ENCODE peak calls at places on chromosome 1, in four cellular contexts. J is activated CD8-positive, alpha-beta T cell treated with anti-CD3 and anti-CD28 coated beads for 36 hours; M is GM23338; L is H1. X is an unnamed sample.

GRCh38 chr1:205077934-205078311 is 6.3 kb downstream of the TMEM81 start:
- DNase-seq in J (no peak), M (no peak), L (no peak), X (no peak)

GRCh38 chr1:37793773-37794371 is at the start of gene MANEAL:
- DNase-seq in J (peak), M (peak), L (no peak), X (peak)

GRCh38 chr1:180581635-180582039 is 22.9 kb downstream of the OVAAL start:
- DNase-seq in J (no peak), M (no peak), L (no peak), X (no peak)

GRCh38 chr1:153610334-153611023 is 2.5 kb downstream of the S100A16 start:
- DNase-seq in J (no peak), M (no peak), L (no peak), X (no peak)

GRCh38 chr1:19533626-19534025 is 48.3 kb upstream of the CAPZB start:
- DNase-seq in J (no peak), M (no peak), L (no peak), X (no peak)

GRCh38 chr1:221655766-221656305 is 86.1 kb downstream of the DUSP10 start:
- DNase-seq in J (no peak), M (no peak), L (no peak), X (no peak)

GRCh38 chr1:9909222-9910046 is 635 bp downstream of the CTNNBIP1 start:
- DNase-seq in J (peak), M (peak), L (no peak), X (peak)

GRCh38 chr1:183021405-183022201 is 1.6 kb upstream of the LAMC1 start:
- DNase-seq in J (no peak), M (no peak), L (no peak), X (no peak)

GRCh38 chr1:193705473-193706074 is 519.2 kb upstream of the B3GALT2 start:
- DNase-seq in J (no peak), M (no peak), L (no peak), X (no peak)

GRCh38 chr1:10210841-10211804 is 753 bp downstream of the KIF1B start:
- DNase-seq in J (peak), M (peak), L (no peak), X (peak)

GRCh38 chr1:23799255-23799569 is 1.3 kb downstream of the GALE start:
- DNase-seq in J (no peak), M (no peak), L (no peak), X (no peak)

GRCh38 chr1:23801876-23802275 is 1.3 kb upstream of the GALE start:
- DNase-seq in J (no peak), M (peak), L (no peak), X (no peak)

GRCh38 chr1:23799570-23800395 is 771 bp downstream of the GALE start:
- DNase-seq in J (peak), M (peak), L (no peak), X (peak)

GRCh38 chr1:23801338-23801748 is 789 bp upstream of the GALE start:
- DNase-seq in J (no peak), M (peak), L (no peak), X (no peak)

GRCh38 chr1:23800396-23801337 is at the start of gene GALE:
- DNase-seq in J (peak), M (peak), L (no peak), X (peak)
- TF ChIP-seq CTCF in J (no peak), M (no peak), L (no peak), X (no peak)

DNA sequence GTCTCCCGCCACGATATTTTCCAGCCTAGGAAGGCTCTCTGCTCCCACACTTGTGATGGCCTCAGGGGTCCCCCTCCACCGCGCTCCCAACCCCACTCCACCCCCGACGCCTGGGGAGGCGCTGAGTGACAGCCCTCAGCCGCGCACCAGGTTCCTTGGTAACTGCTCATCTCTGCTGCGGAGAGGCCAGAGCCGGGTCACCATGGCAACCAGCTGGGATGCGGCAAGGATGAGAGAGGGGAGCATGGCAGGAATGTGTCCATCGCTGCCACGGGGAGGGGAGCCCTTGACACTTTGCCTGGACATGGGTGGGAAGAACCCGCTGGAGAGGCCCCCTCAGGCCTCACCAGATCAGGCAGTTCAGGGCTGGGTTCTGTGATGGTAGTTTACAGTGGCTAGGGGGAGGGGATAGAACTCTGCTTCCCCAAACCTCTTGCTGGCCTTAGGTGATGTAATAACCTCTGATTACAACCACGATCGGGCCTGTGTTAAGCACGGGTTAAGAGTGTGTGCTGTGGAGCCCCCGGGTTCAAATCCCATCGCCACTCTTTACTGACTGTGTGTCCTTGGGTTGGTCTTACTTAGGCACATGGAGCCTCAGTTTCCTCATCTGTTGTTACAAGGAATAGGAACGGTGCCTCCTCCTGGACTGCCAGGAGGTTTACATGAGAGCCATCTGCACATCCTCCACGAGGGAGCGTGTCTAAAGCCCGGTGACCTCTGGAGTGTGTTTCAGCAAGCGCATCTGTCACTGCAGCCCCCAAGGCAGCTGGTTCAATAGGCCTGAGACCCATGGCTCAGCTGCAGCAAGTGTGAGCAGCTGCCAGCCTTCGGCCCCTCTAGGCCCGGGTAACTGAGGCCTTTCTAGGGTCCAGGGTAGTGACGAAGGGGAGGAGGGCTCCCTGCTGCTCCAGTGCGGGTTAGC is 6.3 kb downstream of the KIF17 start:
- DNase-seq in J (no peak), M (peak), L (no peak), X (no peak)
- TF ChIP-seq CTCF in J (no peak), M (peak), L (peak), X (no peak)

GRCh38 chr1:11595287-11595686 is 58.9 kb downstream of the FBXO2 start:
- DNase-seq in J (no peak), M (peak), L (no peak), X (no peak)

GRCh38 chr1:11596295-11596694 is 57.9 kb downstream of the FBXO2 start:
- DNase-seq in J (no peak), M (no peak), L (no peak), X (no peak)

GRCh38 chr1:11594625-11595024 is 59.6 kb downstream of the FBXO2 start:
- DNase-seq in J (no peak), M (no peak), L (no peak), X (no peak)

GRCh38 chr1:11592752-11593151 is 61.5 kb downstream of the FBXO2 start:
- DNase-seq in J (no peak), M (no peak), L (no peak), X (no peak)

DNA sequence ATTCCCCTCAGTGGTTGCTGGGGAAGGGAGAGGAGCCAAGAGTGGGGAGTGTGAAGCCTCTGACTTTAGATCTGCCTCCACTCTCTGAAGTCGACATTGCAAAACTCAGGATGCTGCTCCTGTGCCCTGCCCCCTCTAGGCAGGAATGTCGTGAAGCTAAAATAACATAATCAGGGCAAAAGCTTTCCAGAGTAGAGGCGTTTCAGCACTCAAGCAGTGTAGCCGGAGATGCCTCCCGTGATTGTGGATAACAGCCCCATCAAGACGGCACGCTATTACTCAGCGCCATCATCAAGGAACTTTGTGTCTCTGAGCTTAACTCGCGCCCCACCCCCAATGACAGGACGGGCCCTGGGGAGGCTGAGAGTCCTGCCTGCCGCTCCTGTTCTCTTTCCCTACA is 60.0 kb downstream of the FBXO2 start:
- DNase-seq in J (no peak), M (peak), L (peak), X (no peak)
- TF ChIP-seq CTCF in J (no peak), M (peak), L (peak), X (no peak)

GRCh38 chr1:214086945-214087344 is 99.2 kb downstream of the PROX1 start:
- DNase-seq in J (no peak), M (peak), L (no peak), X (no peak)
- TF ChIP-seq CTCF in J (no peak), M (peak), L (peak), X (no peak)

GRCh38 chr1:50415235-50416149 is 7.8 kb downstream of the DMRTA2 start:
- DNase-seq in J (no peak), M (peak), L (no peak), X (no peak)

GRCh38 chr1:50414853-50415234 is 8.4 kb downstream of the DMRTA2 start:
- DNase-seq in J (no peak), M (no peak), L (no peak), X (no peak)

GRCh38 chr1:50417487-50417886 is 5.8 kb downstream of the DMRTA2 start:
- DNase-seq in J (no peak), M (peak), L (no peak), X (no peak)

GRCh38 chr1:50416553-50417453 is 6.4 kb downstream of the DMRTA2 start:
- DNase-seq in J (no peak), M (peak), L (no peak), X (no peak)

DNA sequence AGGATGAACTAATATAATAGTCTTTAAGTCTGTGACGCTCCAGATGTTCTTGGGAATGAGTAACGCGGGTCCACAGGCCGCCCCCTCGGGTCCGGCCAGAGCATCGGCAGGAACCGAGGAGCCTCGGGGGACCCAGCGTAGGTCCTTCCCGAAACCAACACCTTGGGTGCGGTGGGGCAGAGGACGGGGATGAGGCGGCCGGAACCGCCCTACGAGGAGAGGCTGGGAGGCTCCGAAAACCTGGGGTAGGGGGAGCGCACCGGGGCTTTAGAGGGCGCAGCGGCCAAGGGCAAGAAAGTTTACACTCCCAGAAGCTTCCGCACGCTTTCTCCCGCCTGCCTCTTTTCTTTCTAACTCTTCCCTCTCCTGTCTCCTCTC is 7.1 kb downstream of the DMRTA2 start:
- DNase-seq in J (no peak), M (peak), L (no peak), X (no peak)
- TF ChIP-seq CTCF in J (no peak), M (no peak), L (no peak), X (no peak)

GRCh38 chr1:98940069-98940468 is 64.6 kb downstream of the PLPPR5 start:
- DNase-seq in J (no peak), M (no peak), L (no peak), X (no peak)
- TF ChIP-seq CTCF in J (no peak), M (peak), L (no peak), X (no peak)

DNA sequence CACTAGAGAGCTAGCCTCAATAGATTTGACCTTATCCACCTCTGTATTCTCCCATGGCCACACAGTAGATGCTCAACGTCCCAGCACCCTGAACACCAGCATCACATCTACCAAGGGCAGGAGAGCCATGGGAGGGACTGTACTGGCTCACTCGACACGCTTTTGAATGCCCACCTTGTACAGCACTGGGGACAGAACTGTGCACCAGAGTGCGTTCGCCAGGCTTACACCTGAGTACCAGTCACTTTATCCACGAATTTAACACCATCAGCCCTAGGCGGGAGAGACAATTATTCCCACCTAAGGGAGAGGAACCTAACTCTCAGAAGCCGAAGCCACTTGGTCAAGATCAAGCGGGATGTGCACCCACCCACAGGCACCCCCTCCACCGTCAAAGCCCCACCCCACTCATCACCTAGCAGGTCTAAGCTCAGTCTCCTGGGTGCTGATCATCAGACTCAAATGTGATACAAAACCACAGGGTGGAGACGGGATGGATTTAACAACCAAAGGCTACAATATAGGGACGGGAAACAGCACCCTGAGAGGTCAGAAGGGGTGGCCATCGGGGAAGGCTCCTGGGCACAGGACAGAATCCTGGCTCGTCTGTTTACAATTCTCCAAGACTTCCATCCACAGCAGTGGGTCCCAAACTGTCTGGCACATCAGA is 110.5 kb downstream of the GLIS1 start:
- DNase-seq in J (no peak), M (no peak), L (no peak), X (no peak)
- TF ChIP-seq CTCF in J (no peak), M (no peak), L (no peak), X (no peak)

X was measured in GM20000.